ENCODE peak calls at places on chromosome 4, in ten cellular contexts. One of them, this sample, is unnamed.

GRCh38 chr4:33262809-33263208 is 2542.6 kb downstream of the PCDH7 start:
- DNase-seq in GM04504: peak
- DNase-seq in stimulated activated CD4-positive, alpha-beta T cell treated with anti-CD3 and anti-CD28 coated beads, Interleukin-1b, Interleukin-23, amount 100 ng/mL, for 24 hours: no peak
- DNase-seq in DMS153: no peak
- DNase-seq in spleen: no peak
- DNase-seq in AG20443: no peak
- DNase-seq in ELF-1: no peak
- DNase-seq in brain microvascular endothelial cell: no peak
- DNase-seq in effector CD8-positive, alpha-beta T cell: no peak
- DNase-seq in kidney glomerular epithelial cell: no peak
- DNase-seq in this sample: no peak

GRCh38 chr4:21507439-21507838 is 441.1 kb downstream of the KCNIP4 start:
- DNase-seq in GM04504: no peak
- DNase-seq in stimulated activated CD4-positive, alpha-beta T cell treated with anti-CD3 and anti-CD28 coated beads, Interleukin-1b, Interleukin-23, amount 100 ng/mL, for 24 hours: no peak
- DNase-seq in DMS153: no peak
- DNase-seq in spleen: no peak
- DNase-seq in AG20443: no peak
- DNase-seq in ELF-1: no peak
- DNase-seq in brain microvascular endothelial cell: peak
- DNase-seq in effector CD8-positive, alpha-beta T cell: no peak
- DNase-seq in kidney glomerular epithelial cell: no peak
- DNase-seq in this sample: no peak

GRCh38 chr4:128347175-128347868 is 59.7 kb upstream of the PGRMC2 start:
- DNase-seq in GM04504: no peak
- DNase-seq in stimulated activated CD4-positive, alpha-beta T cell treated with anti-CD3 and anti-CD28 coated beads, Interleukin-1b, Interleukin-23, amount 100 ng/mL, for 24 hours: no peak
- DNase-seq in DMS153: no peak
- DNase-seq in spleen: no peak
- DNase-seq in AG20443: no peak
- DNase-seq in ELF-1: no peak
- DNase-seq in brain microvascular endothelial cell: no peak
- DNase-seq in effector CD8-positive, alpha-beta T cell: no peak
- DNase-seq in kidney glomerular epithelial cell: no peak
- DNase-seq in this sample: no peak

GRCh38 chr4:147836807-147837206 is 104.9 kb downstream of the ARHGAP10 start:
- DNase-seq in GM04504: no peak
- DNase-seq in stimulated activated CD4-positive, alpha-beta T cell treated with anti-CD3 and anti-CD28 coated beads, Interleukin-1b, Interleukin-23, amount 100 ng/mL, for 24 hours: no peak
- DNase-seq in DMS153: no peak
- DNase-seq in spleen: no peak
- DNase-seq in AG20443: no peak
- DNase-seq in ELF-1: no peak
- DNase-seq in brain microvascular endothelial cell: no peak
- DNase-seq in effector CD8-positive, alpha-beta T cell: no peak
- DNase-seq in kidney glomerular epithelial cell: no peak
- DNase-seq in this sample: no peak

GRCh38 chr4:87839309-87839946 is 6.7 kb downstream of the MEPE start:
- DNase-seq in GM04504: no peak
- DNase-seq in stimulated activated CD4-positive, alpha-beta T cell treated with anti-CD3 and anti-CD28 coated beads, Interleukin-1b, Interleukin-23, amount 100 ng/mL, for 24 hours: no peak
- DNase-seq in DMS153: peak
- DNase-seq in spleen: no peak
- DNase-seq in AG20443: peak
- DNase-seq in ELF-1: peak
- DNase-seq in brain microvascular endothelial cell: peak
- DNase-seq in effector CD8-positive, alpha-beta T cell: no peak
- DNase-seq in kidney glomerular epithelial cell: peak
- DNase-seq in this sample: no peak

GRCh38 chr4:72084587-72085011 is 52.8 kb downstream of the NPFFR2 start:
- DNase-seq in GM04504: no peak
- DNase-seq in stimulated activated CD4-positive, alpha-beta T cell treated with anti-CD3 and anti-CD28 coated beads, Interleukin-1b, Interleukin-23, amount 100 ng/mL, for 24 hours: no peak
- DNase-seq in DMS153: no peak
- DNase-seq in spleen: no peak
- DNase-seq in AG20443: no peak
- DNase-seq in ELF-1: peak
- DNase-seq in brain microvascular endothelial cell: no peak
- DNase-seq in effector CD8-positive, alpha-beta T cell: no peak
- DNase-seq in kidney glomerular epithelial cell: no peak
- DNase-seq in this sample: no peak

GRCh38 chr4:150072906-150073714 is 5.1 kb upstream of the DCLK2 start:
- DNase-seq in GM04504: peak
- DNase-seq in stimulated activated CD4-positive, alpha-beta T cell treated with anti-CD3 and anti-CD28 coated beads, Interleukin-1b, Interleukin-23, amount 100 ng/mL, for 24 hours: no peak
- DNase-seq in DMS153: no peak
- DNase-seq in spleen: no peak
- DNase-seq in AG20443: peak
- DNase-seq in ELF-1: no peak
- DNase-seq in brain microvascular endothelial cell: peak
- DNase-seq in effector CD8-positive, alpha-beta T cell: no peak
- DNase-seq in kidney glomerular epithelial cell: peak
- DNase-seq in this sample: no peak

GRCh38 chr4:175234162-175234561 is 316.0 kb downstream of the ADAM29 start:
- DNase-seq in GM04504: no peak
- DNase-seq in stimulated activated CD4-positive, alpha-beta T cell treated with anti-CD3 and anti-CD28 coated beads, Interleukin-1b, Interleukin-23, amount 100 ng/mL, for 24 hours: no peak
- DNase-seq in DMS153: no peak
- DNase-seq in spleen: no peak
- DNase-seq in AG20443: no peak
- DNase-seq in ELF-1: no peak
- DNase-seq in brain microvascular endothelial cell: no peak
- DNase-seq in effector CD8-positive, alpha-beta T cell: no peak
- DNase-seq in kidney glomerular epithelial cell: no peak
- DNase-seq in this sample: no peak

GRCh38 chr4:8866828-8867623 is 4.6 kb downstream of the HMX1 start:
- DNase-seq in GM04504: no peak
- DNase-seq in stimulated activated CD4-positive, alpha-beta T cell treated with anti-CD3 and anti-CD28 coated beads, Interleukin-1b, Interleukin-23, amount 100 ng/mL, for 24 hours: no peak
- DNase-seq in DMS153: no peak
- DNase-seq in spleen: no peak
- DNase-seq in AG20443: no peak
- DNase-seq in ELF-1: no peak
- DNase-seq in brain microvascular endothelial cell: no peak
- DNase-seq in effector CD8-positive, alpha-beta T cell: no peak
- DNase-seq in kidney glomerular epithelial cell: no peak
- DNase-seq in this sample: no peak

GRCh38 chr4:156169861-156170260 is 216.2 kb upstream of the CTSO start:
- DNase-seq in GM04504: no peak
- DNase-seq in stimulated activated CD4-positive, alpha-beta T cell treated with anti-CD3 and anti-CD28 coated beads, Interleukin-1b, Interleukin-23, amount 100 ng/mL, for 24 hours: no peak
- DNase-seq in DMS153: no peak
- DNase-seq in spleen: no peak
- DNase-seq in AG20443: peak
- DNase-seq in ELF-1: peak
- DNase-seq in brain microvascular endothelial cell: no peak
- DNase-seq in effector CD8-positive, alpha-beta T cell: no peak
- DNase-seq in kidney glomerular epithelial cell: no peak
- DNase-seq in this sample: no peak

GRCh38 chr4:83207497-83208105 is 77.0 kb downstream of the COQ2 start:
- DNase-seq in GM04504: no peak
- DNase-seq in stimulated activated CD4-positive, alpha-beta T cell treated with anti-CD3 and anti-CD28 coated beads, Interleukin-1b, Interleukin-23, amount 100 ng/mL, for 24 hours: no peak
- DNase-seq in DMS153: no peak
- DNase-seq in spleen: no peak
- DNase-seq in AG20443: peak
- DNase-seq in ELF-1: peak
- DNase-seq in brain microvascular endothelial cell: peak
- DNase-seq in effector CD8-positive, alpha-beta T cell: no peak
- DNase-seq in kidney glomerular epithelial cell: peak
- DNase-seq in this sample: no peak

GRCh38 chr4:73701116-73701515 is 39.3 kb upstream of the CXCL8 start:
- DNase-seq in GM04504: no peak
- DNase-seq in stimulated activated CD4-positive, alpha-beta T cell treated with anti-CD3 and anti-CD28 coated beads, Interleukin-1b, Interleukin-23, amount 100 ng/mL, for 24 hours: no peak
- DNase-seq in DMS153: no peak
- DNase-seq in spleen: no peak
- DNase-seq in AG20443: peak
- DNase-seq in ELF-1: no peak
- DNase-seq in brain microvascular endothelial cell: no peak
- DNase-seq in effector CD8-positive, alpha-beta T cell: no peak
- DNase-seq in kidney glomerular epithelial cell: peak
- DNase-seq in this sample: no peak

GRCh38 chr4:41455215-41455614 is 82.7 kb upstream of the LIMCH1 start:
- DNase-seq in GM04504: no peak
- DNase-seq in stimulated activated CD4-positive, alpha-beta T cell treated with anti-CD3 and anti-CD28 coated beads, Interleukin-1b, Interleukin-23, amount 100 ng/mL, for 24 hours: no peak
- DNase-seq in DMS153: no peak
- DNase-seq in spleen: no peak
- DNase-seq in AG20443: peak
- DNase-seq in ELF-1: no peak
- DNase-seq in brain microvascular endothelial cell: no peak
- DNase-seq in effector CD8-positive, alpha-beta T cell: no peak
- DNase-seq in kidney glomerular epithelial cell: no peak
- DNase-seq in this sample: no peak

GRCh38 chr4:81508786-81509574 is 37.3 kb upstream of the RASGEF1B start:
- DNase-seq in GM04504: no peak
- DNase-seq in stimulated activated CD4-positive, alpha-beta T cell treated with anti-CD3 and anti-CD28 coated beads, Interleukin-1b, Interleukin-23, amount 100 ng/mL, for 24 hours: no peak
- DNase-seq in DMS153: no peak
- DNase-seq in spleen: no peak
- DNase-seq in AG20443: no peak
- DNase-seq in ELF-1: no peak
- DNase-seq in brain microvascular endothelial cell: no peak
- DNase-seq in effector CD8-positive, alpha-beta T cell: no peak
- DNase-seq in kidney glomerular epithelial cell: no peak
- DNase-seq in this sample: no peak

This sample was measured in central memory CD4-positive, alpha-beta T cell.